ENCODE peak calls at places on chromosomes 6 and 20, in five cellular contexts. A is dorsolateral prefrontal cortex; S is stimulated activated CD4-positive, alpha-beta T cell treated with anti-CD3 and anti-CD28 coated beads, Interleukin-2, amount 100 ng/mL, for 48 hours; F is left ventricle myocardium inferior; J is CD4-positive, alpha-beta memory T cell. I is an unnamed sample.

GRCh38 chr20:4898845-4899244 is 102.5 kb downstream of the SLC23A2 start:
- DNase-seq in A (no peak), S (no peak), F (no peak), J (no peak), I (no peak)

GRCh38 chr6:6993503-6994237 is 114.1 kb upstream of the RREB1 start:
- DNase-seq in A (no peak), S (no peak), F (no peak), J (no peak), I (no peak)

GRCh38 chr6:11826779-11827178 is 48.2 kb upstream of the ADTRP start:
- DNase-seq in A (no peak), S (no peak), F (no peak), J (no peak), I (no peak)

GRCh38 chr6:46170357-46171289 is at the start of gene ENPP5:
- DNase-seq in A (peak), S (peak), F (peak), J (peak), I (peak)

GRCh38 chr6:100461273-100461919 is 3.3 kb downstream of the SIM1 start:
- DNase-seq in A (no peak), S (no peak), F (no peak), J (no peak), I (no peak)

GRCh38 chr20:62941792-62942191 is 3.8 kb downstream of the GID8 start:
- DNase-seq in A (no peak), S (no peak), F (no peak), J (no peak), I (no peak)

GRCh38 chr6:91678679-91679078 is 1091.8 kb upstream of the MAP3K7 start:
- DNase-seq in A (no peak), S (no peak), F (no peak), J (no peak), I (no peak)

GRCh38 chr6:158431036-158431435 is 118.8 kb downstream of the TULP4 start:
- DNase-seq in A (no peak), S (no peak), F (no peak), J (no peak), I (no peak)

GRCh38 chr6:150589828-150590227 is 9.9 kb upstream of the PLEKHG1 start:
- DNase-seq in A (no peak), S (no peak), F (no peak), J (no peak), I (no peak)

I was measured in RWPE1.